ENCODE peak calls at places on chromosomes 11 and 22, in ten cellular contexts. Z is Panc1; S is heart right ventricle; T is colonic mucosa; B is lower lobe of right lung; R is CD4-positive, CD25-positive, alpha-beta regulatory T cell; O is thoracic aorta; F is H1; L is mammary epithelial cell; P is right lobe of liver. Y is an unnamed sample.

GRCh38 chr11:64298966-64299846 is 952 bp upstream of the CATSPERZ start:
- DNase-seq in Z (no peak), S (peak; percentile 60), T (peak; percentile 65), B (peak; percentile 70), R (peak; percentile 22), O (no peak), F (no peak), L (no peak), P (peak; percentile 65), Y (peak; percentile 88)

GRCh38 chr22:37253164-37253660 is 9.1 kb upstream of the RAC2 start:
- DNase-seq in Z (no peak), S (no peak), T (no peak), B (no peak), R (no peak), O (no peak), F (no peak), L (no peak), P (no peak), Y (no peak)

GRCh38 chr11:95498731-95499396 is 267.9 kb upstream of the SESN3 start:
- DNase-seq in Z (no peak), S (no peak), T (no peak), B (no peak), R (no peak), O (no peak), F (peak; percentile 68), L (no peak), P (no peak), Y (no peak)

GRCh38 chr22:44891791-44892190 is 118.0 kb downstream of the PHF21B start:
- DNase-seq in Z (no peak), S (no peak), T (no peak), B (no peak), R (no peak), O (no peak), F (no peak), L (no peak), P (no peak), Y (no peak)

GRCh38 chr22:45155050-45155840 is 8.5 kb upstream of the NUP50 start:
- DNase-seq in Z (no peak), S (no peak), T (no peak), B (no peak), R (no peak), O (no peak), F (no peak), L (no peak), P (no peak), Y (no peak)

GRCh38 chr11:36311926-36312592 is 16.0 kb downstream of the PRR5L start:
- DNase-seq in Z (no peak), S (no peak), T (no peak), B (no peak), R (no peak), O (no peak), F (no peak), L (peak; percentile 32), P (no peak), Y (no peak)

GRCh38 chr22:39459681-39460080 is 2.9 kb downstream of the MGAT3 start:
- DNase-seq in Z (no peak), S (no peak), T (no peak), B (no peak), R (no peak), O (no peak), F (no peak), L (no peak), P (no peak), Y (no peak)

GRCh38 chr11:78227906-78228305 is 39.2 kb downstream of the USP35 start:
- DNase-seq in Z (no peak), S (no peak), T (no peak), B (no peak), R (no peak), O (no peak), F (no peak), L (no peak), P (no peak), Y (no peak)

GRCh38 chr11:16984229-16984628 is 30.0 kb downstream of the PLEKHA7 start:
- DNase-seq in Z (no peak), S (no peak), T (no peak), B (no peak), R (no peak), O (no peak), F (no peak), L (no peak), P (no peak), Y (no peak)

GRCh38 chr11:16982256-16982671 is 31.9 kb downstream of the PLEKHA7 start:
- DNase-seq in Z (no peak), S (no peak), T (no peak), B (no peak), R (no peak), O (no peak), F (no peak), L (no peak), P (no peak), Y (no peak)

GRCh38 chr11:16985297-16985696 is 28.9 kb downstream of the PLEKHA7 start:
- DNase-seq in Z (no peak), S (no peak), T (peak; percentile 66), B (peak; percentile 63), R (no peak), O (no peak), F (no peak), L (no peak), P (peak; percentile 48), Y (no peak)

GRCh38 chr11:16981651-16982194 is 32.5 kb downstream of the PLEKHA7 start:
- DNase-seq in Z (no peak), S (no peak), T (no peak), B (peak; percentile 61), R (no peak), O (no peak), F (peak; percentile 29), L (peak; percentile 81), P (no peak), Y (no peak)

GRCh38 chr11:16982809-16983208 is 31.4 kb downstream of the PLEKHA7 start:
- DNase-seq in Z (no peak), S (no peak), T (no peak), B (no peak), R (no peak), O (no peak), F (no peak), L (no peak), P (no peak), Y (no peak)
- H3K4me1 ChIP-seq in Z (peaks cover 38% of the 10 kb centered on the region), S (peaks cover 9% of the 10 kb centered on the region), T (peaks cover 9% of the 10 kb centered on the region), B (peaks cover 35% of the 10 kb centered on the region), R (peaks cover 8% of the 10 kb centered on the region), O (no peaks in the 10 kb centered on the region), F (peaks cover 43% of the 10 kb centered on the region), L (peaks cover 16% of the 10 kb centered on the region), P (peaks cover 33% of the 10 kb centered on the region), Y (no peaks in the 10 kb centered on the region)

DNA sequence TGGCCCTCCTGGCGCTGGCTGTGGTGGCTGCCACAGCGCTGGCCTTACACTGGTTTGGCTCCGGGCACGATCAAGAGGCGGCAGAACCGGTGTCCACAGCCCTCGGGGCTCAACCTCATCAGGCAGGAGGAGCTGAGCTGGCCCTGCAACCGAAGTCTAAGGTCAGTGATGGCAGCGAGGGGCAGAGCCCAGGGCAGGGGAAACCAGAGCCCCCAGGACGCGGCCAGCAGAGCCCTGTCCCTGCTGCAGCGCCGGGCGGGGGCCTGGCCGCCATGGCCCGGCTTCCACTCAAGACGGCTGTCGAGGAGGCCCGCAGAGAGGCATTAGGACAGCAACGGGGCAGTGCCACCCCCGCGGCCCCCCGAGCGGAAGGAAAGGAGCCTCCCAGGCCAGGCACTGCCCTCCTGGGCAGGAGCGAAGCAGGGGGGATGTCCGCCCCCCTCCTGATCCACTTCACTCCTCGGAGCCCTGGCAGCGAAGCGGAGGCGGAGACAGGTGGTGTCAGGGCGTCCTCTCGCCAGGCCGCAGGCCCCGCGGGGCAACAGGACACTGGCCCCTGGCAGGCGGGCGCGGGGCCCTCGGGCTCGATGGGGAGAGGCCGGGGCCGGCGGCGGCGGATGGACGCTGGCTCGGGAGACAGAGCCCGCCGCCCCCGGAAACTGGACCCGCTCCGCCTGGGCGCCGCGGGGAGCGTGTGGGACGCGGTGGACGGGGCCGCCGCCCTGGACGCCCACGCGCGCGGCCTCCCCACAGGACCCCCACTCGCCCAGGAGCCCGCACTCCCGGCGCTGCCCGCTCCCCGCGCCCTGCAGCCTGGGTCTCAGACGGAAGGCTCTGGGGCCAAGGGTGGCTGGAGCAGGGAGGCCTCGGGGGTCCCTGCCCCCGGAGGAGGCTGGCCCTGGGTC is 879 bp downstream of the KLHDC7B start:
- DNase-seq in Z (no peak), S (no peak), T (no peak), B (peak; percentile 45), R (no peak), O (no peak), F (no peak), L (no peak), P (no peak), Y (no peak)
- H3K4me1 ChIP-seq in Z (peaks cover 14% of the 10 kb centered on the region), S (peaks cover 26% of the 10 kb centered on the region), T (no peaks in the 10 kb centered on the region), B (peaks cover 44% of the 10 kb centered on the region), R (peaks cover 52% of the 10 kb centered on the region), O (peaks cover 5% of the 10 kb centered on the region), F (peaks cover 5% of the 10 kb centered on the region), L (peaks cover 22% of the 10 kb centered on the region), P (peaks cover 8% of the 10 kb centered on the region), Y (peaks cover 20% of the 10 kb centered on the region)

DNA sequence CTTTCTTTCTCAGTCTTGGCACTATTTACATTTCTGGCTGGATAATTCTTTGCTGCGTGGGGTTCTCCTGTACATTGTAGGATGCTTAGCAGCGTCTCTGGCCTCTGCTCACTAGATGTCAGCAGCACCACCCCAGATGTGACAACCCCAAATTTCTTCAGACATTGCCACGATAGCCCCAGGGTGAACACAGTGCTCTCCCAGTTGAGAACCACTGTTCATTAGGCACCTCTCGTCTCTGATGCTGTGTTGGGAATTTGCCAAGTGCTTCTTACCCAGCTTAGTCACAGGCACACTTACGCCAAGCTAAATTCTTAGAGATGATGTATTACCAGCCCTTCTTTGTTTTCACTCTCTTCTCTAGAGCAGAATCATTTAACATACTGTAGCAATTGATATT is 9.4 kb downstream of the TRIM6 start:
- DNase-seq in Z (no peak), S (no peak), T (no peak), B (no peak), R (no peak), O (peak; percentile 43), F (no peak), L (peak; percentile 85), P (no peak), Y (no peak)
- H3K4me1 ChIP-seq in Z (peaks cover 10% of the 10 kb centered on the region), S (peaks cover 1% of the 10 kb centered on the region), T (no peaks in the 10 kb centered on the region), B (peaks cover 3% of the 10 kb centered on the region), R (no peaks in the 10 kb centered on the region), O (no peaks in the 10 kb centered on the region), F (no peaks in the 10 kb centered on the region), L (no peaks in the 10 kb centered on the region), P (no peaks in the 10 kb centered on the region), Y (peaks cover 14% of the 10 kb centered on the region)

GRCh38 chr22:43531651-43532050 is 119.8 kb downstream of the MPPED1 start:
- DNase-seq in Z (no peak), S (no peak), T (no peak), B (no peak), R (no peak), O (no peak), F (no peak), L (no peak), P (no peak), Y (no peak)

GRCh38 chr22:43530864-43531201 is 119.0 kb downstream of the MPPED1 start:
- DNase-seq in Z (no peak), S (no peak), T (no peak), B (no peak), R (no peak), O (no peak), F (no peak), L (peak; percentile 43), P (no peak), Y (no peak)

GRCh38 chr22:43533131-43533530 is 121.3 kb downstream of the MPPED1 start:
- DNase-seq in Z (no peak), S (no peak), T (no peak), B (no peak), R (no peak), O (no peak), F (no peak), L (no peak), P (no peak), Y (peak; percentile 32)

GRCh38 chr22:43533656-43534428 is 122.0 kb downstream of the MPPED1 start:
- DNase-seq in Z (no peak), S (no peak), T (no peak), B (no peak), R (no peak), O (no peak), F (no peak), L (no peak), P (no peak), Y (peak; percentile 20)

GRCh38 chr22:43532301-43533050 is 120.7 kb downstream of the MPPED1 start:
- DNase-seq in Z (no peak), S (no peak), T (no peak), B (no peak), R (no peak), O (no peak), F (no peak), L (no peak), P (no peak), Y (peak; percentile 43)
- H3K4me1 ChIP-seq in Z (no peaks in the 10 kb centered on the region), S (no peaks in the 10 kb centered on the region), T (no peaks in the 10 kb centered on the region), B (no peaks in the 10 kb centered on the region), R (no peaks in the 10 kb centered on the region), O (no peaks in the 10 kb centered on the region), F (no peaks in the 10 kb centered on the region), L (peaks cover 50% of the 10 kb centered on the region), P (no peaks in the 10 kb centered on the region), Y (no peaks in the 10 kb centered on the region)